ENCODE peak calls at places on chromosomes 7 and 10, in nine cellular contexts. D, J, F, M, Q, B, Y, X and W are unnamed samples.

GRCh38 chr10:79435271-79436065 is 10.0 kb downstream of the ZCCHC24 start:
- DNase-seq in D (no peak), J (no peak), F (no peak), M (peak; percentile 50), Q (no peak), B (no peak), Y (peak; percentile 73), X (no peak), W (peak; percentile 61)

GRCh38 chr10:24446739-24447138 is 237.8 kb downstream of the KIAA1217 start:
- DNase-seq in D (peak; percentile 96), J (peak; percentile 90), F (no peak), M (peak; percentile 46), Q (no peak), B (no peak), Y (no peak), X (no peak), W (no peak)

GRCh38 chr7:105894131-105894530 is 17.7 kb upstream of the ATXN7L1 start:
- DNase-seq in D (no peak), J (no peak), F (no peak), M (no peak), Q (no peak), B (no peak), Y (no peak), X (no peak), W (no peak)

GRCh38 chr7:34463830-34464229 is 194.2 kb upstream of the NPSR1 start:
- DNase-seq in D (no peak), J (peak; percentile 91), F (no peak), M (peak; percentile 39), Q (no peak), B (no peak), Y (no peak), X (no peak), W (peak; percentile 54)

GRCh38 chr10:77391605-77392235 is 245.9 kb downstream of the KCNMA1 start:
- DNase-seq in D (peak; percentile 84), J (peak; percentile 93), F (peak; percentile 71), M (peak; percentile 74), Q (no peak), B (no peak), Y (peak; percentile 86), X (peak; percentile 65), W (peak; percentile 97)

GRCh38 chr10:78255214-78255613 is 221.6 kb downstream of the RPS24 start:
- DNase-seq in D (no peak), J (peak; percentile 66), F (no peak), M (no peak), Q (no peak), B (no peak), Y (no peak), X (no peak), W (no peak)

GRCh38 chr10:27783660-27784059 is 38.0 kb upstream of the MKX start:
- DNase-seq in D (peak; percentile 79), J (peak; percentile 83), F (peak; percentile 33), M (no peak), Q (peak; percentile 11), B (no peak), Y (no peak), X (no peak), W (peak; percentile 86)

GRCh38 chr7:121608785-121609184 is 212.7 kb upstream of the FAM3C start:
- DNase-seq in D (no peak), J (no peak), F (no peak), M (no peak), Q (no peak), B (no peak), Y (no peak), X (no peak), W (no peak)

GRCh38 chr10:126969310-126969709 is 64.1 kb downstream of the DOCK1 start:
- DNase-seq in D (peak; percentile 7), J (peak; percentile 74), F (no peak), M (no peak), Q (no peak), B (no peak), Y (no peak), X (no peak), W (peak; percentile 80)

GRCh38 chr7:12771378-12771877 is 84.0 kb downstream of the ARL4A start:
- DNase-seq in D (no peak), J (peak; percentile 60), F (peak; percentile 15), M (no peak), Q (no peak), B (no peak), Y (peak; percentile 17), X (no peak), W (no peak)

GRCh38 chr7:106485031-106485551 is 175.9 kb downstream of the CCDC71L start:
- DNase-seq in D (peak; percentile 3), J (no peak), F (peak; percentile 9), M (no peak), Q (no peak), B (no peak), Y (no peak), X (no peak), W (no peak)

GRCh38 chr7:80659120-80660055 is 20.9 kb downstream of the CD36 start:
- DNase-seq in D (no peak), J (no peak), F (no peak), M (no peak), Q (no peak), B (no peak), Y (no peak), X (no peak), W (no peak)

GRCh38 chr7:1685000-1685624 is 15.0 kb downstream of the ELFN1 start:
- DNase-seq in D (no peak), J (no peak), F (no peak), M (no peak), Q (no peak), B (no peak), Y (no peak), X (no peak), W (no peak)

GRCh38 chr10:71585579-71586092 is 133.9 kb downstream of the C10orf105 start:
- DNase-seq in D (peak; percentile 70), J (no peak), F (no peak), M (no peak), Q (no peak), B (no peak), Y (no peak), X (no peak), W (no peak)

GRCh38 chr10:48332166-48332870 is 25.8 kb downstream of the MAPK8 start:
- DNase-seq in D (no peak), J (no peak), F (no peak), M (peak; percentile 33), Q (no peak), B (no peak), Y (no peak), X (no peak), W (no peak)

GRCh38 chr7:44218418-44219201 is 17.8 kb downstream of the YKT6 start:
- DNase-seq in D (no peak), J (peak; percentile 92), F (no peak), M (no peak), Q (no peak), B (no peak), Y (peak; percentile 7), X (no peak), W (peak; percentile 92)

GRCh38 chr10:52313350-52314006 is 603 bp upstream of the DKK1 start:
- DNase-seq in D (peak; percentile 25), J (peak; percentile 55), F (no peak), M (peak; percentile 31), Q (no peak), B (no peak), Y (no peak), X (no peak), W (peak; percentile 80)